ENCODE peak calls at places on chromosomes 4 and X, in five cellular contexts. Q is Panc1, M is heart left ventricle, C is body of pancreas, F is endodermal cell. G is an unnamed sample.

GRCh38 chr4:60884545-60884944 is 315.6 kb upstream of the ADGRL3 start:
- DNase-seq in Q (no peak), M (no peak), C (no peak), F (no peak), G (no peak)

GRCh38 chrX:41922125-41922521 is 1.2 kb downstream of the CASK start:
- DNase-seq in Q (no peak), M (no peak), C (no peak), F (no peak), G (no peak)

GRCh38 chr4:83582289-83582756 is 46.4 kb downstream of the GPAT3 start:
- DNase-seq in Q (no peak), M (peak; percentile 37), C (peak; percentile 80), F (peak; percentile 50), G (peak; percentile 12)

GRCh38 chr4:65538571-65538970 is 131.7 kb downstream of the EPHA5 start:
- DNase-seq in Q (no peak), M (no peak), C (no peak), F (no peak), G (no peak)

GRCh38 chr4:61202100-61202637 is 2.0 kb downstream of the ADGRL3 start:
- DNase-seq in Q (no peak), M (peak; percentile 10), C (no peak), F (no peak), G (no peak)

GRCh38 chr4:120052840-120053239 is 13.8 kb downstream of the MAD2L1 start:
- DNase-seq in Q (no peak), M (no peak), C (no peak), F (no peak), G (no peak)

GRCh38 chr4:139764686-139765085 is 99.1 kb downstream of the MGST2 start:
- DNase-seq in Q (no peak), M (peak; percentile 30), C (no peak), F (no peak), G (no peak)

GRCh38 chrX:17829526-17829925 is 31.6 kb downstream of the RAI2 start:
- DNase-seq in Q (no peak), M (no peak), C (no peak), F (no peak), G (no peak)

GRCh38 chr4:124754671-124755070 is 42.1 kb upstream of the ANKRD50 start:
- DNase-seq in Q (peak; percentile 28), M (no peak), C (no peak), F (no peak), G (no peak)

GRCh38 chr4:29805245-29805644 is 914.9 kb upstream of the PCDH7 start:
- DNase-seq in Q (no peak), M (no peak), C (no peak), F (peak; percentile 73), G (no peak)

GRCh38 chr4:107349266-107349665 is 313.2 kb upstream of the DKK2 start:
- DNase-seq in Q (no peak), M (no peak), C (no peak), F (no peak), G (no peak)

GRCh38 chrX:103311401-103311785 is 603 bp upstream of the BEX2 start:
- DNase-seq in Q (no peak), M (no peak), C (no peak), F (no peak), G (no peak)

GRCh38 chrX:48957477-48957826 is at the start of gene OTUD5:
- DNase-seq in Q (no peak), M (peak; percentile 62), C (no peak), F (no peak), G (no peak)

GRCh38 chr4:89753601-89754066 is 83.3 kb downstream of the SNCA start:
- DNase-seq in Q (no peak), M (no peak), C (no peak), F (no peak), G (no peak)

GRCh38 chr4:112765317-112765989 is 128.5 kb downstream of the LARP7 start:
- DNase-seq in Q (no peak), M (no peak), C (no peak), F (peak; percentile 62), G (no peak)

GRCh38 chr4:98744372-98745150 is 86.2 kb upstream of the TSPAN5 start:
- DNase-seq in Q (no peak), M (no peak), C (no peak), F (no peak), G (no peak)

GRCh38 chr4:96767815-96768480 is 928.1 kb downstream of the PDHA2 start:
- DNase-seq in Q (no peak), M (no peak), C (no peak), F (no peak), G (no peak)

GRCh38 chr4:135238940-135239339 is 1037.4 kb upstream of the PABPC4L start:
- DNase-seq in Q (no peak), M (no peak), C (no peak), F (no peak), G (no peak)

GRCh38 chrX:56761167-56761566 is 32.1 kb downstream of the NBDY start:
- DNase-seq in Q (no peak), M (no peak), C (no peak), F (no peak), G (no peak)

GRCh38 chr4:8343051-8343966 is 73.8 kb downstream of the HTRA3 start:
- DNase-seq in Q (no peak), M (no peak), C (no peak), F (peak; percentile 42), G (no peak)

GRCh38 chrX:7261672-7262332 is 113.8 kb upstream of the PUDP start:
- DNase-seq in Q (no peak), M (no peak), C (no peak), F (no peak), G (no peak)

GRCh38 chr4:56828784-56829535 is 7.5 kb upstream of the SPINK2 start:
- DNase-seq in Q (no peak), M (no peak), C (no peak), F (no peak), G (no peak)

GRCh38 chr4:102959503-102959902 is 60.0 kb downstream of the SLC9B1 start:
- DNase-seq in Q (no peak), M (no peak), C (no peak), F (no peak), G (no peak)

GRCh38 chr4:75781328-75781727 is 57.0 kb downstream of the USO1 start:
- DNase-seq in Q (no peak), M (no peak), C (no peak), F (no peak), G (no peak)

GRCh38 chr4:1997712-1998111 is 11.1 kb downstream of the NELFA start:
- DNase-seq in Q (no peak), M (no peak), C (no peak), F (no peak), G (no peak)

GRCh38 chr4:105666693-105667092 is 41.8 kb downstream of the INTS12 start:
- DNase-seq in Q (no peak), M (no peak), C (no peak), F (no peak), G (no peak)

GRCh38 chr4:37524267-37524666 is 161.9 kb downstream of the RELL1 start:
- DNase-seq in Q (no peak), M (no peak), C (no peak), F (no peak), G (no peak)

GRCh38 chrX:103586659-103587058 is 1.3 kb downstream of the TCEAL4 start:
- DNase-seq in Q (no peak), M (no peak), C (no peak), F (no peak), G (no peak)

GRCh38 chr4:169106696-169107229 is 96.7 kb upstream of the CBR4 start:
- DNase-seq in Q (no peak), M (no peak), C (no peak), F (peak; percentile 40), G (no peak)

GRCh38 chrX:1205681-1206611 is 6.5 kb downstream of the CRLF2 start:
- DNase-seq in Q (peak; percentile 78), M (peak; percentile 10), C (peak; percentile 14), F (peak; percentile 79), G (peak; percentile 3)

GRCh38 chr4:109383823-109384222 is 49.8 kb upstream of the SEC24B start:
- DNase-seq in Q (no peak), M (no peak), C (no peak), F (no peak), G (no peak)

GRCh38 chrX:28901637-28902036 is 314.4 kb downstream of the IL1RAPL1 start:
- DNase-seq in Q (no peak), M (no peak), C (no peak), F (no peak), G (no peak)

GRCh38 chr4:107853444-107854325 is 29.0 kb downstream of the SGMS2 start:
- DNase-seq in Q (no peak), M (no peak), C (no peak), F (no peak), G (no peak)

GRCh38 chr4:89024051-89024675 is 32.8 kb downstream of the FAM13A start:
- DNase-seq in Q (peak; percentile 38), M (peak; percentile 62), C (peak; percentile 75), F (peak; percentile 72), G (peak; percentile 54)

GRCh38 chr4:112448211-112448745 is 67.7 kb downstream of the NEUROG2 start:
- DNase-seq in Q (no peak), M (no peak), C (no peak), F (no peak), G (no peak)

GRCh38 chr4:81360722-81361121 is 111.0 kb downstream of the RASGEF1B start:
- DNase-seq in Q (no peak), M (no peak), C (no peak), F (no peak), G (no peak)

GRCh38 chr4:87848622-87849351 is 16.0 kb downstream of the MEPE start:
- DNase-seq in Q (no peak), M (peak; percentile 51), C (peak; percentile 55), F (peak; percentile 74), G (peak; percentile 50)
- H3K4me3 ChIP-seq in Q (no peak overlapping the region), M (peak overlapping the region; percentile 24), C (no peak overlapping the region), F (no peak overlapping the region), G (no peak overlapping the region)

GRCh38 chrX:19361701-19362100 is 18.0 kb downstream of the PDHA1 start:
- DNase-seq in Q (no peak), M (no peak), C (no peak), F (no peak), G (no peak)

GRCh38 chrX:19360903-19361302 is 17.2 kb downstream of the PDHA1 start:
- DNase-seq in Q (no peak), M (no peak), C (no peak), F (no peak), G (no peak)
- H3K36me3 ChIP-seq in Q (no peaks in the 10 kb centered on the region), M (peaks cover 78% of the 10 kb centered on the region), C (peaks cover 8% of the 10 kb centered on the region), F (peaks cover 45% of the 10 kb centered on the region), G (no peaks in the 10 kb centered on the region)

GRCh38 chrX:3449287-3449686 is 102.8 kb upstream of the MXRA5 start:
- DNase-seq in Q (no peak), M (no peak), C (no peak), F (no peak), G (no peak)
- H3K4me1 ChIP-seq in Q (no peaks in the 10 kb centered on the region), M (no peaks in the 10 kb centered on the region), C (no peaks in the 10 kb centered on the region), F (no peaks in the 10 kb centered on the region), G (no peaks in the 10 kb centered on the region)

GRCh38 chr4:4385729-4386295 is 1.1 kb upstream of the NSG1 start:
- DNase-seq in Q (no peak), M (no peak), C (no peak), F (peak; percentile 58), G (no peak)
- H3K4me3 ChIP-seq in Q (peak overlapping the region; percentile 36), M (peak overlapping the region; percentile 62), C (no peak overlapping the region), F (peak overlapping the region; percentile 73), G (peak overlapping the region; percentile 39)

GRCh38 chr4:153595894-153596601 is 88.0 kb upstream of the TLR2 start:
- DNase-seq in Q (no peak), M (no peak), C (no peak), F (no peak), G (no peak)
- H3K36me3 ChIP-seq in Q (no peaks in the 10 kb centered on the region), M (peaks cover 95% of the 10 kb centered on the region), C (peaks cover 47% of the 10 kb centered on the region), F (peaks cover 8% of the 10 kb centered on the region), G (no peaks in the 10 kb centered on the region)

GRCh38 chrX:154354013-154354412 is 20.4 kb downstream of the FLNA start:
- DNase-seq in Q (no peak), M (no peak), C (no peak), F (no peak), G (no peak)
- H3K4me1 ChIP-seq in Q (peaks cover 4% of the 10 kb centered on the region), M (no peaks in the 10 kb centered on the region), C (no peaks in the 10 kb centered on the region), F (no peaks in the 10 kb centered on the region), G (no peaks in the 10 kb centered on the region)